ENCODE peak calls at places on chromosomes 7 and 10, in four cellular contexts. U, B, Z and K are unnamed samples.

GRCh38 chr7:16989883-16990413 is 108.2 kb upstream of the AGR3 start:
- DNase-seq in B (no peak), U (peak), Z (no peak), K (peak)

GRCh38 chr10:33039167-33039566 is 81.1 kb upstream of the ITGB1 start:
- DNase-seq in Z (no peak), U (no peak), B (no peak), K (no peak)

GRCh38 chr10:78305311-78305710 is 271.6 kb downstream of the RPS24 start:
- DNase-seq in Z (no peak), U (no peak), B (no peak), K (no peak)

GRCh38 chr7:46713868-46714596 is 793.0 kb upstream of the IGFBP3 start:
- DNase-seq in B (no peak), Z (no peak), U (no peak), K (no peak)

GRCh38 chr10:22932626-22933370 is 4.9 kb downstream of the ARMC3 start:
- DNase-seq in U (no peak), Z (no peak), B (no peak), K (no peak)

GRCh38 chr10:33800545-33800944 is 466.1 kb upstream of the NRP1 start:
- DNase-seq in U (no peak), B (no peak), Z (no peak), K (no peak)

GRCh38 chr7:156585025-156585648 is 55.4 kb upstream of the RNF32 start:
- DNase-seq in B (no peak), Z (no peak), U (no peak), K (no peak)

GRCh38 chr10:64396105-64396504 is 874.9 kb downstream of the REEP3 start:
- DNase-seq in U (no peak), B (no peak), Z (no peak), K (no peak)

GRCh38 chr10:114095676-114096331 is 52.1 kb downstream of the ADRB1 start:
- DNase-seq in U (no peak), Z (peak), B (no peak), K (no peak)

GRCh38 chr7:7516156-7516555 is 19.5 kb downstream of the COL28A1 start:
- DNase-seq in U (no peak), Z (no peak), B (no peak), K (no peak)

GRCh38 chr7:1564603-1565022 is 5.2 kb downstream of the PSMG3 start:
- DNase-seq in U (no peak), Z (no peak), B (no peak), K (no peak)

GRCh38 chr10:129622736-129623135 is 155.7 kb downstream of the MGMT start:
- DNase-seq in B (no peak), U (no peak), Z (no peak), K (no peak)

GRCh38 chr7:20219062-20219445 is 1.9 kb upstream of the MACC1 start:
- DNase-seq in Z (no peak), B (no peak), U (no peak), K (no peak)

GRCh38 chr7:21140622-21141021 is 287.3 kb upstream of the SP4 start:
- DNase-seq in B (no peak), U (peak), Z (no peak), K (peak)

GRCh38 chr7:4880218-4880617 is 3.3 kb downstream of the RADIL start:
- DNase-seq in B (no peak), Z (peak), U (no peak), K (no peak)

GRCh38 chr7:91515961-91516360 is 251.7 kb downstream of the FZD1 start:
- DNase-seq in B (no peak), U (no peak), Z (no peak), K (no peak)

GRCh38 chr10:29804025-29804852 is 169.5 kb upstream of the SVIL start:
- DNase-seq in Z (no peak), U (peak), B (no peak), K (peak)

GRCh38 chr7:54546081-54546985 is 4.2 kb downstream of the VSTM2A start:
- DNase-seq in Z (peak), U (no peak), B (peak), K (peak)

GRCh38 chr10:97039538-97040247 is 146.1 kb downstream of the SLIT1 start:
- DNase-seq in Z (no peak), U (no peak), B (no peak), K (no peak)

GRCh38 chr7:155899596-155899995 is 87.3 kb upstream of the SHH start:
- DNase-seq in Z (no peak), U (no peak), B (no peak), K (no peak)

GRCh38 chr7:142636751-142637150 is 112.5 kb upstream of the PRSS1 start:
- DNase-seq in B (no peak), U (no peak), Z (no peak), K (no peak)

GRCh38 chr7:41977165-41977651 is 259.8 kb downstream of the GLI3 start:
- DNase-seq in U (peak), B (no peak), Z (peak), K (peak)

GRCh38 chr7:106177738-106178592 is 65.9 kb upstream of the SYPL1 start:
- DNase-seq in U (no peak), B (no peak), Z (no peak), K (no peak)

GRCh38 chr10:110644598-110645462 is 694 bp downstream of the RBM20 start:
- DNase-seq in B (no peak), Z (peak), U (no peak), K (no peak)

GRCh38 chr7:94028768-94029167 is 24.6 kb upstream of the BET1 start:
- DNase-seq in Z (no peak), B (no peak), U (no peak), K (no peak)

GRCh38 chr7:111820621-111821020 is 258.3 kb upstream of the IMMP2L start:
- DNase-seq in U (no peak), B (no peak), Z (no peak), K (no peak)

GRCh38 chr7:117829450-117829849 is 43.8 kb downstream of the CTTNBP2 start:
- DNase-seq in U (no peak), Z (no peak), B (no peak), K (no peak)

GRCh38 chr7:27520828-27521790 is 141.6 kb downstream of the HIBADH start:
- DNase-seq in B (no peak), Z (no peak), U (no peak), K (no peak)
- TF ChIP-seq JUND in B (no peak), Z (no peak), U (no peak), K (no peak)

GRCh38 chr10:131998050-131998844 is 16.5 kb upstream of the BNIP3 start:
- DNase-seq in U (no peak), Z (no peak), B (no peak), K (no peak)

GRCh38 chr10:131994435-131994834 is 12.7 kb upstream of the BNIP3 start:
- DNase-seq in U (no peak), Z (no peak), B (no peak), K (no peak)

GRCh38 chr10:131997366-131998049 is 15.8 kb upstream of the BNIP3 start:
- DNase-seq in B (no peak), U (no peak), Z (no peak), K (no peak)

GRCh38 chr10:131998845-131999681 is 17.3 kb upstream of the BNIP3 start:
- DNase-seq in Z (no peak), U (no peak), B (peak), K (no peak)

GRCh38 chr10:131996508-131997365 is 15.0 kb upstream of the BNIP3 start:
- DNase-seq in U (no peak), Z (no peak), B (no peak), K (no peak)
- TF ChIP-seq JUND in U (no peak), Z (no peak), B (no peak), K (no peak)

GRCh38 chr10:62588116-62588515 is 213.9 kb downstream of the ZNF365 start:
- DNase-seq in Z (no peak), U (no peak), B (no peak), K (no peak)

GRCh38 chr10:62587011-62587410 is 212.8 kb downstream of the ZNF365 start:
- DNase-seq in U (no peak), Z (no peak), B (no peak), K (no peak)

GRCh38 chr10:62590305-62590704 is 214.2 kb upstream of the ADO start:
- DNase-seq in U (no peak), Z (no peak), B (no peak), K (no peak)

GRCh38 chr10:62585211-62585758 is 211.1 kb downstream of the ZNF365 start:
- DNase-seq in Z (no peak), B (no peak), U (no peak), K (no peak)

GRCh38 chr10:62589689-62590088 is 214.8 kb upstream of the ADO start:
- DNase-seq in Z (no peak), U (no peak), B (no peak), K (peak)
- TF ChIP-seq JUND in Z (no peak), U (no peak), B (no peak), K (no peak)

GRCh38 chr7:116454377-116454776 is 45.2 kb upstream of the CAV2 start:
- DNase-seq in U (no peak), B (no peak), Z (no peak), K (no peak)

GRCh38 chr7:116449950-116450349 is 49.6 kb upstream of the CAV2 start:
- DNase-seq in Z (no peak), U (no peak), B (no peak), K (no peak)

GRCh38 chr7:116455009-116455408 is 44.5 kb upstream of the CAV2 start:
- DNase-seq in Z (no peak), B (no peak), U (no peak), K (no peak)

GRCh38 chr7:116451958-116452729 is 47.4 kb upstream of the CAV2 start:
- DNase-seq in U (no peak), Z (no peak), B (no peak), K (no peak)

DNA sequence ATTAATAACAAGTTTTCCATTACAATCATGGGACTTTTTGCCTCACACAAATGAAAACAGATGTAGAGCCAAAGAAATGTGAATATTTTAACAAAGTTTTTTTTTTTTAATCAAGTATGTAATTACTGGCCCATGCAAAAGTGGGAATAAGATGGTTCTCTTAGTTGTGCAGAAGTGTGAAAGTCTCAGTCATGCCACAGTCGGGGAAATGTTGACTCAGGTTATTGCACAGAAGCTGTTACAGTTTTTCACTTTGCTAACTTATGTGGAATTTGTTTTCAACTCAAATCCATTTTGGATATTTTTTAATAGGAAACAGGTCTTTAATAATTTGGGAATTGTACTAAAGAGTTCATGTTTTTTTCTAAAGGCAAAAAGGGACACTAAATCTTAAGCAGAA is 44.0 kb upstream of the CAV2 start:
- DNase-seq in B (no peak), U (no peak), Z (no peak), K (no peak)
- TF ChIP-seq JUND in B (no peak), U (no peak), Z (no peak), K (no peak)